ENCODE peak calls at places on chromosomes 1 and 21, in eight cellular contexts. P, R, W, Z, L, G, I and F are unnamed samples.

GRCh38 chr1:50139339-50139738 is 30.6 kb downstream of the ELAVL4 start:
- DNase-seq in I (no peak), P (no peak), R (no peak), L (no peak), G (no peak), W (no peak), Z (no peak), F (no peak)

GRCh38 chr1:19622204-19622603 is 21.9 kb upstream of the NBL1 start:
- DNase-seq in G (no peak), I (no peak), Z (no peak), W (no peak), L (no peak), P (no peak), R (no peak), F (no peak)

GRCh38 chr1:114024049-114024448 is 44.8 kb downstream of the OLFML3 start:
- DNase-seq in L (no peak), W (no peak), P (no peak), I (no peak), G (no peak), R (no peak), Z (no peak), F (no peak)

GRCh38 chr1:6084781-6085495 is 39.2 kb downstream of the KCNAB2 start:
- DNase-seq in Z (no peak), P (no peak), I (no peak), G (no peak), R (no peak), W (no peak), L (no peak), F (no peak)

GRCh38 chr1:38803647-38804046 is 55.9 kb downstream of the RRAGC start:
- DNase-seq in L (no peak), P (no peak), I (no peak), R (no peak), W (no peak), Z (no peak), G (no peak), F (no peak)

GRCh38 chr1:196650403-196650802 is 1.4 kb upstream of the CFH start:
- DNase-seq in W (no peak), Z (no peak), G (no peak), L (no peak), P (no peak), R (no peak), I (no peak), F (no peak)

GRCh38 chr1:9670085-9670484 is 18.6 kb downstream of the PIK3CD start:
- DNase-seq in G (no peak), R (no peak), I (no peak), P (no peak), W (no peak), L (no peak), Z (no peak), F (no peak)

GRCh38 chr1:19651141-19651737 is 7.1 kb downstream of the NBL1 start:
- DNase-seq in R (peak; percentile 59), Z (peak; percentile 63), I (no peak), P (peak; percentile 80), G (peak; percentile 69), W (no peak), L (peak; percentile 40), F (peak; percentile 47)

GRCh38 chr1:64956241-64956640 is 10.1 kb downstream of the JAK1 start:
- DNase-seq in R (no peak), W (no peak), G (no peak), P (no peak), I (no peak), L (no peak), Z (no peak), F (no peak)

GRCh38 chr1:209106237-209106741 is 477.2 kb upstream of the CAMK1G start:
- DNase-seq in I (no peak), Z (no peak), W (no peak), L (no peak), P (no peak), G (peak; percentile 62), R (no peak), F (no peak)

GRCh38 chr1:165376811-165377153 is 20.3 kb upstream of the LMX1A start:
- DNase-seq in G (no peak), R (no peak), W (no peak), Z (no peak), P (no peak), I (no peak), L (no peak), F (no peak)

GRCh38 chr1:15578921-15579682 is 5.7 kb downstream of the AGMAT start:
- DNase-seq in I (no peak), W (no peak), G (no peak), L (peak; percentile 53), P (no peak), Z (no peak), R (no peak), F (peak; percentile 52)

GRCh38 chr1:30085814-30086770 is 637.3 kb downstream of the MATN1 start:
- DNase-seq in P (no peak), L (no peak), W (no peak), Z (peak; percentile 63), I (no peak), R (peak; percentile 55), G (peak; percentile 67), F (no peak)

GRCh38 chr1:205144751-205145150 is 23.0 kb upstream of the RBBP5 start:
- DNase-seq in W (no peak), R (no peak), Z (no peak), P (no peak), I (peak; percentile 46), G (no peak), L (no peak), F (no peak)

GRCh38 chr1:36098650-36099365 is 10.1 kb downstream of the ADPRS start:
- DNase-seq in R (no peak), G (no peak), W (no peak), I (no peak), L (no peak), P (no peak), Z (no peak), F (no peak)

GRCh38 chr1:113860891-113861290 is 10.6 kb downstream of the PTPN22 start:
- DNase-seq in I (no peak), Z (no peak), W (no peak), L (no peak), P (no peak), R (no peak), G (no peak), F (no peak)

GRCh38 chr1:93608188-93609109 is 73.2 kb downstream of the BCAR3 start:
- DNase-seq in L (no peak), Z (no peak), I (no peak), G (peak; percentile 88), W (no peak), R (peak; percentile 40), P (peak; percentile 50), F (no peak)

GRCh38 chr1:183739082-183739481 is 65.8 kb upstream of the RGL1 start:
- DNase-seq in P (no peak), Z (no peak), R (no peak), I (no peak), L (no peak), G (no peak), W (no peak), F (no peak)

GRCh38 chr1:180773210-180773865 is 139.4 kb upstream of the KIAA1614 start:
- DNase-seq in I (no peak), G (no peak), P (no peak), L (no peak), W (no peak), Z (no peak), R (no peak), F (no peak)

GRCh38 chr21:38793926-38794713 is 11.6 kb upstream of the ETS2 start:
- DNase-seq in I (peak; percentile 60), R (no peak), W (no peak), Z (no peak), L (no peak), P (no peak), G (no peak), F (no peak)

GRCh38 chr1:205920159-205920558 is 23.1 kb downstream of the SLC26A9 start:
- DNase-seq in L (no peak), R (peak; percentile 61), G (no peak), I (no peak), W (peak; percentile 87), P (peak; percentile 81), Z (no peak), F (no peak)

GRCh38 chr1:219350172-219350571 is 176.5 kb downstream of the LYPLAL1 start:
- DNase-seq in W (no peak), G (no peak), Z (no peak), L (no peak), P (no peak), I (no peak), R (no peak), F (no peak)

DNA sequence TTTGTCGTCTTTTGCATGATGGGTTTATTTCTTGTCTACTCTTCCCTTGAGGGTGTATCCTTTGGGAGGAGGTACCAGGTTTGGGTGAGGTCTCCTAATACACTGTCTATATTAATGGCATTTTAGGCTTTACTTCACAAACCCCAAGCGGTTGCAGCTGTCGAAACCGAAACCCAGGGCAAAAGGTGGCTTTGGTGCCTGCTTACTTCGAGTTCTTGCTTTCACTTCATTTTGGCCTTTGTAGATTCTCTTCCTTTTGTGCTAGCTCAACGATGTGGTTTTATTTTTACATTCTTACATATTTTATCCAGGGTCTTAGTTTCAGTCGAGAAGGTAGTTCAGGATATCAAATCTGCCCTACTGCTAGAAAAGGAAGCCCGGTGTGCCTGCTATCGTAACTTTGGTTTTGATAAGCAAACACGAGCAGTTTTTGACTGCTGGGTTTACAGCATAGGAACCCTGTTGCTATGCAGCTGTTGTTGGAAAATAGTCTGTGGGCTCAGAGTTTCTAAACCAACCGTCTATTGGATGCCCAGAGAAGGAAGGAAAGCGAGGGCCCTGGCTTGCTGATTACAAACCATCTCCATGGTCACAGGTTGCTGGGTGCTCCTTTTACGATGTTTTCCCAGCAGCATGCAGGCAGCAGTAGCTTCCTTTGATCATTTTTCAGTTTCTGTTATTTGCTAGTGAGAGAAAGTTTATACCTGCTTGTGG is 9.8 kb upstream of the TSPAN2 start:
- DNase-seq in Z (no peak), W (no peak), L (peak; percentile 95), R (no peak), I (peak; percentile 95), G (no peak), P (peak; percentile 80), F (peak; percentile 96)
- H3K4me3 ChIP-seq in Z (peak overlapping the region; percentile 51), W (no peak overlapping the region), L (peak overlapping the region; percentile 58), R (peak overlapping the region; percentile 47), I (peak overlapping the region; percentile 55), G (no peak overlapping the region), P (peak overlapping the region; percentile 47), F (peak overlapping the region; percentile 58)

DNA sequence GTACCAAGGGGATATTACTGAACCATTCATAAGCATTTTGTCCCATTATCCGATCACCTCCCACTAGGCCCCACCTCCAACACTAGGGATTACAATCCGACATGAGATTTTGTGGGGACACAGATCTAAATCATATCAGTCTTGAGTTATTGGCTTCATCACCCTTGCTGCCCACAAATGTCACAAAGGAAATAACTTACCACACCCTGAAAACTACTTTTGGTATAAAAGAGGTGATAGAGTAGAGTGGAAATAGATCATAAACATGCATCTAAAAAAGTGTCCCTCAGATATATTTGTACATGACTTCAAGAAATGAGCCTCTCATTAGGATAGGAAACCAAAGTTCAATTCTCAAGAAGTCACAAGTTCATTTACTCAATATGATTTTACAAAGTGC is 22.6 kb upstream of the FCRL3 start:
- DNase-seq in G (no peak), W (no peak), R (no peak), I (no peak), L (no peak), Z (no peak), P (no peak), F (no peak)
- H3K4me1 ChIP-seq in G (no peaks in the 10 kb centered on the region), W (no peaks in the 10 kb centered on the region), R (no peaks in the 10 kb centered on the region), I (no peaks in the 10 kb centered on the region), L (no peaks in the 10 kb centered on the region), Z (peaks cover 4% of the 10 kb centered on the region), P (no peaks in the 10 kb centered on the region), F (peaks cover 8% of the 10 kb centered on the region)

GRCh38 chr1:78003070-78003751 is 1.5 kb upstream of the DNAJB4 start:
- DNase-seq in G (no peak), P (no peak), R (no peak), Z (no peak), I (no peak), W (no peak), L (no peak), F (no peak)
- H3K4me3 ChIP-seq in G (no peak overlapping the region), P (peak overlapping the region; percentile 78), R (peak overlapping the region; percentile 77), Z (no peak overlapping the region), I (peak overlapping the region; percentile 73), W (no peak overlapping the region), L (no peak overlapping the region), F (no peak overlapping the region)

GRCh38 chr1:40717065-40717464 is 25.6 kb downstream of the NFYC start:
- DNase-seq in P (no peak), G (no peak), Z (no peak), W (no peak), L (no peak), I (no peak), R (no peak), F (no peak)
- H3K4me1 ChIP-seq in P (peaks cover 49% of the 10 kb centered on the region), G (no peaks in the 10 kb centered on the region), Z (no peaks in the 10 kb centered on the region), W (peaks cover 48% of the 10 kb centered on the region), L (peaks cover 12% of the 10 kb centered on the region), I (peaks cover 7% of the 10 kb centered on the region), R (peaks cover 100% of the 10 kb centered on the region), F (peaks cover 25% of the 10 kb centered on the region)